ENCODE peak calls at places on chromosomes 5 and 9, in seven cellular contexts. A, Y, J, W, G, X and E are unnamed samples.

GRCh38 chr5:33994845-33995244 is 10.4 kb upstream of the SLC45A2 start:
- DNase-seq in A (peak; percentile 25), Y (no peak), J (peak; percentile 86), X (no peak), G (no peak), W (no peak), E (peak; percentile 54)

GRCh38 chr9:69179037-69179436 is 5.0 kb downstream of the TJP2 start:
- DNase-seq in X (no peak), Y (no peak), A (no peak), J (no peak), W (no peak), G (no peak), E (no peak)

GRCh38 chr9:107283621-107284616 is 840 bp downstream of the RAD23B start:
- DNase-seq in J (peak; percentile 58), Y (peak; percentile 77), G (peak; percentile 72), A (peak; percentile 96), W (peak; percentile 94), X (no peak), E (peak; percentile 70)

GRCh38 chr9:35954942-35955546 is 2.9 kb downstream of the OR2S2 start:
- DNase-seq in W (peak; percentile 73), X (no peak), J (peak; percentile 92), G (peak; percentile 74), Y (peak; percentile 65), A (peak; percentile 79), E (peak; percentile 80)

GRCh38 chr5:164233796-164234195 is 728.4 kb downstream of the MAT2B start:
- DNase-seq in Y (no peak), W (no peak), G (no peak), A (no peak), X (no peak), J (peak; percentile 70), E (peak; percentile 62)

GRCh38 chr5:159838551-159839222 is 77.6 kb upstream of the ADRA1B start:
- DNase-seq in X (no peak), A (no peak), J (no peak), W (no peak), G (no peak), Y (no peak), E (peak; percentile 19)

GRCh38 chr5:114417519-114417918 is 55.6 kb downstream of the KCNN2 start:
- DNase-seq in J (no peak), A (no peak), W (no peak), Y (no peak), G (no peak), X (no peak), E (no peak)

GRCh38 chr5:125290935-125291334 is 544.5 kb upstream of the ZNF608 start:
- DNase-seq in G (no peak), X (no peak), A (no peak), J (no peak), W (no peak), Y (no peak), E (no peak)

GRCh38 chr5:141369994-141370848 is at the start of gene PCDHGB3:
- DNase-seq in Y (no peak), J (peak; percentile 76), W (peak; percentile 0), X (no peak), G (peak; percentile 48), A (no peak), E (peak; percentile 68)

GRCh38 chr9:113573303-113573958 is 109.9 kb downstream of the RGS3 start:
- DNase-seq in G (no peak), Y (no peak), J (no peak), A (peak; percentile 49), W (no peak), X (no peak), E (no peak)

GRCh38 chr5:157309796-157310195 is 43.9 kb downstream of the CYFIP2 start:
- DNase-seq in A (no peak), X (no peak), W (no peak), Y (no peak), J (no peak), G (no peak), E (peak; percentile 7)

GRCh38 chr5:89729623-89730390 is 679.7 kb downstream of the CETN3 start:
- DNase-seq in Y (no peak), W (peak; percentile 2), J (peak; percentile 38), A (peak; percentile 63), X (no peak), G (peak; percentile 4), E (peak; percentile 16)

GRCh38 chr9:138022756-138023393 is 145.3 kb downstream of the CACNA1B start:
- DNase-seq in J (no peak), W (no peak), Y (no peak), X (no peak), A (peak; percentile 36), G (no peak), E (no peak)

GRCh38 chr5:12141496-12141895 is 237.2 kb upstream of the CTNND2 start:
- DNase-seq in A (no peak), X (no peak), J (no peak), G (no peak), Y (no peak), W (no peak), E (no peak)

GRCh38 chr5:96278995-96279394 is 154.1 kb downstream of the PCSK1 start:
- DNase-seq in W (no peak), A (no peak), G (no peak), J (no peak), Y (no peak), X (no peak), E (no peak)

GRCh38 chr5:72552041-72552557 is 44.9 kb upstream of the ZNF366 start:
- DNase-seq in J (peak; percentile 99), W (no peak), Y (no peak), A (peak; percentile 73), G (no peak), X (no peak), E (peak; percentile 92)

GRCh38 chr9:33165263-33166151 is 1.6 kb downstream of the B4GALT1 start:
- DNase-seq in G (no peak), W (peak; percentile 27), A (peak; percentile 69), X (no peak), J (peak; percentile 98), Y (peak; percentile 97), E (peak; percentile 58)

GRCh38 chr5:94692610-94693009 is 74.1 kb downstream of the SLF1 start:
- DNase-seq in W (no peak), J (no peak), G (no peak), X (no peak), A (no peak), Y (no peak), E (no peak)

GRCh38 chr5:73446631-73447233 is 1.8 kb downstream of the FOXD1 start:
- DNase-seq in W (peak; percentile 46), Y (no peak), G (no peak), X (no peak), A (peak; percentile 41), J (no peak), E (peak; percentile 17)

GRCh38 chr5:149345892-149346222 is 558 bp downstream of the GRPEL2 start:
- DNase-seq in J (peak; percentile 66), G (peak; percentile 12), Y (peak; percentile 36), W (peak; percentile 42), X (no peak), A (peak; percentile 54), E (peak; percentile 44)

GRCh38 chr9:117315236-117315635 is 99.6 kb downstream of the ASTN2 start:
- DNase-seq in A (no peak), G (no peak), W (peak; percentile 55), Y (no peak), J (no peak), X (no peak), E (no peak)

GRCh38 chr9:137426018-137426681 is 3.0 kb downstream of the NOXA1 start:
- DNase-seq in X (no peak), G (no peak), A (no peak), W (no peak), Y (no peak), J (no peak), E (no peak)

GRCh38 chr9:69919461-69920061 is 98.9 kb downstream of the CFAP95 start:
- DNase-seq in Y (no peak), W (peak; percentile 83), J (peak; percentile 83), G (peak; percentile 47), A (peak; percentile 60), X (no peak), E (peak; percentile 73)